ENCODE peak calls at places on chromosomes 16 and 17, in ten cellular contexts. R, Y, O, M, H, C, B, Z, X and K are unnamed samples.

GRCh38 chr16:50219402-50219975 is 46.9 kb upstream of the ADCY7 start:
- DNase-seq in M (no peak), H (no peak), B (no peak), O (no peak), C (no peak), Z (no peak), X (no peak), R (no peak), Y (no peak), K (no peak)

GRCh38 chr16:83895243-83895642 is 3.7 kb upstream of the MLYCD start:
- DNase-seq in H (no peak), O (no peak), B (no peak), M (no peak), X (no peak), Z (no peak), Y (no peak), R (no peak), C (no peak), K (no peak)

GRCh38 chr16:71467810-71468209 is 5.8 kb upstream of the ZNF23 start:
- DNase-seq in X (no peak), H (no peak), C (no peak), Y (no peak), B (no peak), O (peak; percentile 34), Z (no peak), M (no peak), R (peak; percentile 28), K (no peak)

GRCh38 chr17:16512011-16512410 is 20.0 kb upstream of the LRRC75A start:
- DNase-seq in C (no peak), M (no peak), B (no peak), Z (no peak), H (no peak), Y (no peak), O (no peak), R (no peak), X (no peak), K (no peak)

GRCh38 chr17:42563543-42563942 is 1.6 kb downstream of the COASY start:
- DNase-seq in R (no peak), O (peak; percentile 79), M (peak; percentile 80), Z (no peak), Y (no peak), H (no peak), B (no peak), X (no peak), C (peak; percentile 65), K (no peak)

GRCh38 chr16:69131749-69132423 is 502 bp downstream of the CHTF8 start:
- DNase-seq in C (peak; percentile 77), Z (no peak), R (peak; percentile 81), H (peak; percentile 90), Y (peak; percentile 84), X (peak; percentile 50), O (peak; percentile 76), B (peak; percentile 81), M (peak; percentile 75), K (peak; percentile 79)

GRCh38 chr17:510223-510917 is 157.8 kb upstream of the RPH3AL start:
- DNase-seq in B (no peak), Y (no peak), C (no peak), O (no peak), M (no peak), Z (no peak), H (no peak), R (peak; percentile 17), X (no peak), K (no peak)

GRCh38 chr17:76026714-76027158 is 370 bp downstream of the EVPL start:
- DNase-seq in Z (no peak), Y (no peak), C (no peak), M (no peak), X (no peak), O (no peak), R (no peak), H (no peak), B (peak; percentile 81), K (no peak)

GRCh38 chr17:41527076-41528023 is 758 bp downstream of the KRT19 start:
- DNase-seq in O (peak; percentile 44), Y (no peak), B (peak; percentile 73), X (no peak), R (no peak), H (no peak), C (no peak), M (peak; percentile 44), Z (no peak), K (no peak)

GRCh38 chr17:49694847-49695697 is 12.7 kb downstream of the SLC35B1 start:
- DNase-seq in O (peak; percentile 77), Z (no peak), Y (peak; percentile 58), X (peak; percentile 89), M (peak; percentile 72), C (peak; percentile 73), B (peak; percentile 72), H (peak; percentile 50), R (no peak), K (no peak)

GRCh38 chr17:82465023-82465603 is 6.6 kb downstream of the NARF start:
- DNase-seq in Y (no peak), B (no peak), C (no peak), M (no peak), Z (no peak), R (no peak), H (no peak), X (no peak), O (no peak), K (no peak)

GRCh38 chr16:66300501-66300900 is 66.0 kb upstream of the CDH5 start:
- DNase-seq in B (no peak), Y (no peak), C (no peak), H (no peak), M (no peak), O (no peak), X (no peak), Z (no peak), R (no peak), K (no peak)

DNA sequence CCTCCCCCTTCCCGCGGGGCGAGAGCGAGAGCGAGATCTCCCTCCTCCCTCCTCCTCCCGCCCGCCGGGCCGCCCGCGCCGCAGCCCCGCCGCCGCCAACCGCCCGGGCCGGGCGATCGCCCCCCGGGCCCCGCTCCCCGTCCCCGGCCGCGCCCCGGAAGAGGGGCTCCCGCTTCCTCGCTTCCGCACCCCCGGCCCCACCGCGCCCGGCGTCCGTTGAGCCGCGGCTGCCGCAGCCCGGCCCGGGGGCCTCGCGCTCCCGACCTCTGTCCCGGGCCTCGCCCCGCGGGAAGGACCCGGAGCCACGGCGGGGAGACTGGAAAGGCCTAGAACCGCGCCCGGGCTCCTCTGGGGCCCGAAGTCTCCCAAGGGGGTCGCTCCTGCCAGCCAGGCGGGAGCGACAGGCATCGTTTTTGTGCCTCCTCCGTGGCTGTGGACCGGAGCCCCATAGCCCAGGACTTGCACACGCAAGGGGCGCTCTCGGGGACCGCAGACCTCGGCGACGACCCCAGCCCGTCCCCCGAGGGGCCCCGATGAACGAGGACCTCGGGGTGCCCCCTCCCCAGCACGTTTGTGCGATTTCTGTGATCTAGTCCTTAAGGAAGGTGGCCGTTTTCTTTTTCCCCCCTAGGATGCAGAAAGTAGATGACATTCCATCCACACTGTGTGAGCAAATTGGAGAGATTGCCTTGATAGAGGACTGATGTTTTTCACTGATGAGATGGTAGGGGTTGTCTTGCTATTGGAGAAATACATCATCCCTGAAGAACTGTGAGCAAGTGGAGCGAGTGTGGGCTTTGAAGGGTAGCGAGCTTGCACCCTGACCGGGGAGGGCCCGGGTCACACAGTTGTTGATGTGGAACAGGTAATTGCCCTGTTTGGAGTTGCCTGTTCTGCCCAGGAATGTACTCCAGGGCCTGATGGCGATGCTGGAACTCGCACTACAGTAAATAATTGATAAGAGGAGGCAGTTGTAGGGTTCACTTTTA is 610 bp downstream of the BANP start:
- DNase-seq in B (no peak), H (no peak), M (no peak), X (no peak), Z (no peak), O (peak; percentile 30), Y (no peak), R (no peak), C (no peak), K (peak; percentile 15)
- TF ChIP-seq POLR2A in B (peak; percentile 46), H (peak; percentile 41), M (no peak), X (no peak), Z (no peak), O (no peak), Y (no peak), R (peak; percentile 67), C (no peak), K (peak; percentile 82)

GRCh38 chr17:13256545-13256944 is 238.7 kb upstream of the ELAC2 start:
- DNase-seq in X (no peak), M (no peak), R (no peak), H (no peak), Z (no peak), B (no peak), O (no peak), Y (no peak), C (no peak), K (no peak)
- TF ChIP-seq POLR2A in X (no peak), M (no peak), R (no peak), H (no peak), Z (no peak), B (no peak), O (no peak), Y (no peak), C (no peak), K (no peak)

DNA sequence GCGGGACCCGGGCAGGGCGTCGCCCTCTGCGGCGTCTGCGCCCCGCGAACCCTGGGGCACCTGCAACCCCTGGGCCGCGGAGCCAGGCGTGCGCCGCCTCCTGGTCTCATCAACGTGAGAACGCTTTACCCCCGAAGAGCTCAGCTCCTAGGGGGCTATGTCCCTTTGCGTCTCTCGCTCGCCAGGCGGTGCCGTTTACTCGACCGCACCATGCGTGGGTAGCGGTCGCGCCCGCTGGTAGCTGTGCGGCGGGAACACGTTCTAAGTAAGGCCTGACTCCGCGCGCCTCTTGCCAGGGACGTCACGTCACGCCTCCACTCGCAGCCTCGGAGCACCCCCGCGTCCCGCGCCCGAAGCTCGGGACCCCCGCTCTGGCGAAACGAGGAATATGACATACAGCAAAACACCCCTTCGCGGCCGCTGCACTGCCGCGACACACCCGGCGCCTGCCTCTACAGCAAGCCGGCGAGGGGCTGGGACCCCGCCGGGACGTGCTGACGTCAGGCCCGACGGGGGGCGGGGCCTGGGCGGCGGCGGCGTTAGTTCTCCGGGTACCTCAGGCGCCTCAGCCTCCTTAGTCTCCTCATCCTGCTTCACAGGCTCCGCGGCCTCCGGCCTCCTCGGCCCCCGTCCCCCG is at the start of gene RAB11FIP3:
- DNase-seq in Y (peak; percentile 82), H (peak; percentile 95), X (peak; percentile 69), B (peak; percentile 85), Z (no peak), C (peak; percentile 79), O (peak; percentile 82), R (peak; percentile 77), M (peak; percentile 80), K (peak; percentile 92)
- TF ChIP-seq POLR2A in Y (peak; percentile 79), H (peak; percentile 47), X (peak; percentile 48), B (no peak), Z (peak; percentile 82), C (peak; percentile 34), O (no peak), R (peak; percentile 62), M (no peak), K (peak; percentile 76)

DNA sequence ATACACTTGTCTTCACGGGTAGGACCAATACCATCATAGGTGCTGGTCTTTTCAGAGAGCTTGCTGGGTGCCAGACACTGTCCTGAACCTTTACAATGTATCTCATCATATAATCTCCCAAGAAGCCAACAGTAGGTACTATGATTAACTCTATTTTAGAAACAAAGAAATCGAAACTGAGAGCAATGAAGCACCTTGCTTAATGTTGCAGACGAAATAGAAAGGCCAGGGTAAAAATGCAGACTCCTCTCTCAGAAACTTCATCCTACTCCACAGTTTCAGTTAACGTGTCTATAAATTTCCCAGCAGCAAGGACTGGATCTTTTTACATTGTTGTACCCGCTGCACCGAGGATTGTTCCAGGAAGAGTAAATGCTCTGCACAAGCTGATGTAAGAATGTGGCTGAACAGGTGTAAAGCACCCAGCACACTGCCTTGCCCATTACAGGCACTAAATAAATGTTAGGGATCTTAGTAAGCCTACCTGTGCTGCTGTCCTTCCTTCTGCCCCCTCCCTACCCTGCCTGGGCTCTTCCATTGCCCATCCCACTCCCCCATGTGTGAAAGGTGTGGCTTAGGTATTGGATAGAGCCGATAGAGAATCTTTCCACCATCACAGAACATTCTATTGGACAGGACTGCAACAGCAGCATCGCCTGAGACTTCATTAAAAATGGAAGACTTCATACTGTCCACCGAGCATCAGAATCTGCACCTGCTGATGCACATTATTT is 476.7 kb downstream of the SOX9 start:
- DNase-seq in X (no peak), Y (no peak), O (no peak), M (no peak), C (no peak), H (no peak), Z (no peak), B (no peak), R (no peak), K (no peak)
- TF ChIP-seq POLR2A in X (no peak), Y (no peak), O (no peak), M (no peak), C (no peak), H (no peak), Z (no peak), B (no peak), R (no peak), K (no peak)